ENCODE peak calls at places on chromosomes 1 and 21, in four cellular contexts. S is K562, E is HepG2, V is GM12878. N is an unnamed sample.

GRCh38 chr21:42847051-42847707 is 32.2 kb downstream of the WDR4 start:
- DNase-seq in S (no peak), E (no peak), V (no peak), N (no peak)

GRCh38 chr1:227940791-227941241 is 6.9 kb downstream of the WNT9A start:
- DNase-seq in S (no peak), E (no peak), V (no peak), N (no peak)

GRCh38 chr1:76186617-76187016 is 112.1 kb downstream of the ST6GALNAC3 start:
- DNase-seq in S (no peak), E (no peak), V (no peak), N (no peak)

GRCh38 chr1:157948547-157949152 is 44.8 kb upstream of the KIRREL1 start:
- DNase-seq in S (no peak), E (peak; percentile 13), V (no peak), N (peak; percentile 59)

GRCh38 chr1:113917400-113918082 is 11.6 kb upstream of the HIPK1 start:
- DNase-seq in S (no peak), E (no peak), V (no peak), N (no peak)

GRCh38 chr1:63004868-63005267 is 220.9 kb downstream of the ATG4C start:
- DNase-seq in S (no peak), E (peak; percentile 3), V (no peak), N (peak; percentile 37)

GRCh38 chr21:17780539-17780938 is 38.6 kb downstream of the C21orf91 start:
- DNase-seq in S (no peak), E (no peak), V (peak; percentile 95), N (no peak)

GRCh38 chr1:14968251-14968812 is 185.2 kb upstream of the TMEM51 start:
- DNase-seq in S (no peak), E (no peak), V (no peak), N (no peak)

GRCh38 chr1:211935448-211935970 is 99.8 kb downstream of the INTS7 start:
- DNase-seq in S (no peak), E (no peak), V (peak; percentile 97), N (no peak)

GRCh38 chr1:101410048-101410878 is 173.4 kb downstream of the S1PR1 start:
- DNase-seq in S (no peak), E (no peak), V (peak; percentile 99), N (no peak)

GRCh38 chr21:45111703-45112102 is 37.3 kb downstream of the ADARB1 start:
- DNase-seq in S (no peak), E (no peak), V (no peak), N (no peak)

GRCh38 chr1:220697326-220697725 is 7.2 kb downstream of the C1orf115 start:
- DNase-seq in S (no peak), E (no peak), V (no peak), N (no peak)

GRCh38 chr1:235011599-235012435 is 116.8 kb downstream of the TOMM20 start:
- DNase-seq in S (peak; percentile 74), E (no peak), V (peak; percentile 100), N (no peak)

DNA sequence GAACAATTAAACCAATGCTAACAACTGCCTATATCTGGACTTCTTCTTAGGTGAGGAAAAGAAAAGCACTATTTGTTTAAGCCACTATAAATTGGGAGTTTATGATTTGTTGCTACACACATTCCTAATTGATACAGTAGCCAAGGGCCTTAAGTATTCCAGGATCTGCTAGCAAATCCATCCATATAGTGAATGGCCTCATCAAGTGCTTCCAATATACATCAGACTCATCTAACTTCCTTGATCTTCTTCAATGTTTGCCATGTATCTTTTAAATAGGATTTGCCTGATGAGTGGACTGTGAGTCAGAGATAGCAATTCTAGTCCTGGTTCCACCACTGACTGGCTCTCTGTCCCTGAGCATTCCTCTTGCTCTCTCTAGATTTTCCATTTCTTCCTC is 430.2 kb downstream of the OMA1 start:
- DNase-seq in S (no peak), E (no peak), V (no peak), N (no peak)
- TF ChIP-seq TCF7 in S (no peak), E (no peak), V (no peak), N (no peak)

DNA sequence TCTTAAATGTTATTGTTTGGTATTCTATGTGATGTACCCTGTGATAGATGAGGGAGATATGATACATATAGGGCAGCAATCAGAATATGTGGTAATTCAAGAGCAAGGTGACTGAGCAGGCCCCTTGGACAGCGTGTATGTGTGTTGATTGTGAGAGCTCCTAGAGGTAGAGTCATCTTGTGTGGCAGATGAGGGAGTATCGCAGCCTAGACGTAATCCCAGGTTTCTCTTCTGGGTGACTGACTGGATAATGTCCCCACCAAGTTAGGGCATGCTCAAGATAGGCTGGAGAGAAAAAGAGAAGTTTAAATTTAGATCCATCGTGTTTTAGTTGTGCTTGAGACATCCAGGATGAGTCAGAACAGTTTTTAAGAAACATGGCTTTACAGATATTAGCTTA is 185.3 kb downstream of the ZP4 start:
- DNase-seq in S (no peak), E (no peak), V (no peak), N (no peak)
- TF ChIP-seq TCF7 in S (no peak), E (no peak), V (no peak), N (no peak)

GRCh38 chr1:26234644-26235384 is 814 bp downstream of the CEP85 start:
- DNase-seq in S (peak; percentile 52), E (peak; percentile 6), V (no peak), N (no peak)
- TF ChIP-seq TCF7 in S (no peak), E (no peak), V (no peak), N (no peak)

GRCh38 chr1:119779869-119780356 is 11.2 kb upstream of the HMGCS2 start:
- DNase-seq in S (no peak), E (no peak), V (no peak), N (no peak)
- TF ChIP-seq TCF7 in S (no peak), E (no peak), V (no peak), N (no peak)

GRCh38 chr1:26378088-26378878 is 5.7 kb upstream of the ZNF683 start:
- DNase-seq in S (peak; percentile 99), E (no peak), V (peak; percentile 73), N (no peak)
- TF ChIP-seq TCF7 in S (peak; percentile 82), E (no peak), V (no peak), N (no peak)

DNA sequence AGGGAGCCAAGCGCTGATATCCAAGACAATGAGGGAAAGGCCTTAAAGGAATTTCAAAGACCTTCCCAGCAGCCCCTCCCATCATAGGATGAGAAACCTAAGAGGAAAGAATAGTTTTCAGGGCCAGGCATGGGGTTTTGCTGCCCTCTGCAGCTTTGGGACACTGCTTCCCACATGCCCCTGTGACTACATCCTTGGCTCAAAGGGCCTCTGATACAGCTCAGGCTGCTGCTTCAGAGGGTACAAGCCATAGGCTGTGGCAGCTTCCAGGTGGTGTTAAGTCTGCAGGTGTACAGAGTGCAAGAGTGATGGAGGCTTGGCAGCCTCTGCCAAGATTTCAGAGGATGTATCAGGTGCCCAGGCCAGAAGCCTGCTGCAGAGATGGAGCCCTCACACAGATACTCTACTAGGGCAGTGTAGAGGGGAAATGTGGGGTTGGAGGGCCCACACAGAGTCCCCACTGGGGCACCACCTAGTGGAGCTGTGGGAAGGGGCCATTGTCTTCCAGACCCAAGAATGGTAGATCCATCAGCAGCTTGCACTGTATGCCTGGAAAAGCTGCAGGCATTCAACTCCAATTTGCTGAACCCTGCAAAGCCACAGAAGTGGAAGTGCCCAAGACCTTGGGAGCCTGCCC is 125.8 kb downstream of the SLC45A1 start:
- DNase-seq in S (no peak), E (no peak), V (no peak), N (peak; percentile 73)
- TF ChIP-seq TCF7 in S (no peak), E (no peak), V (no peak), N (no peak)

GRCh38 chr1:61227857-61228557 is 145.6 kb downstream of the NFIA start:
- DNase-seq in S (no peak), E (no peak), V (no peak), N (no peak)
- TF ChIP-seq TCF7 in S (no peak), E (no peak), V (no peak), N (no peak)

DNA sequence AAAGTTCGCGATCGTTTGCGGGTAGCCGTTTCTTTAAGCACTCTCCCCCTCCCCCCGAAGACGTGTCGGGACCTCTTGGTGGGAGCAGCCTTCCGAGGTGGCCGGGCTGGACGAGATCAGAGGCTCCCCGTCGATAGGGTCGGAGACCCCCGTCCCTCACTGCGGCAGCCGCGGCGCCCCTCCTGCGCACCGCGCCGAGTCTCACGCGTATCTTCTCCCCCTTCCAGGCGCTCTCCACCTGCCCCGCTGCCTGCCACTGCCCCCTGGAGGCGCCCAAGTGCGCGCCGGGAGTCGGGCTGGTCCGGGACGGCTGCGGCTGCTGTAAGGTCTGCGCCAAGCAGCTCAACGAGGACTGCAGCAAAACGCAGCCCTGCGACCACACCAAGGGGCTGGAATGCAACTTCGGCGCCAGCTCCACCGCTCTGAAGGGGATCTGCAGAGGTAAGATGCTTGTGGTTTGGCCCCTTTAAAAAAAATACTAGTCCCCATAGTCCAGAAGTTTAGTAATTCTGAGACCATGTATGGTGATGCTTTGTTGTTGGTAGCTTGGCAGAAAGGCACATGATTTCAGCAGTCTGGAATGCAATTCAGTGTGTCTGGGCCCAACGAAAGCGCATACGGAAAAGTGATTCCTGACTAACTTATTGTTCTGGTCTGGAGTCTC is 709 bp downstream of the CCN1 start:
- DNase-seq in S (peak; percentile 77), E (peak; percentile 69), V (no peak), N (peak; percentile 85)
- TF ChIP-seq TCF7 in S (no peak), E (no peak), V (no peak), N (no peak)

GRCh38 chr1:21590116-21590905 is 78.8 kb downstream of the RAP1GAP start:
- DNase-seq in S (no peak), E (no peak), V (no peak), N (no peak)
- TF ChIP-seq TCF7 in S (no peak), E (no peak), V (no peak), N (no peak)

GRCh38 chr1:219506337-219506944 is 106.5 kb downstream of the ZC3H11B start:
- DNase-seq in S (no peak), E (no peak), V (no peak), N (no peak)

GRCh38 chr1:219503549-219503948 is 109.4 kb downstream of the ZC3H11B start:
- DNase-seq in S (no peak), E (no peak), V (no peak), N (no peak)

GRCh38 chr1:219505886-219506285 is 107.0 kb downstream of the ZC3H11B start:
- DNase-seq in S (no peak), E (no peak), V (no peak), N (no peak)

DNA sequence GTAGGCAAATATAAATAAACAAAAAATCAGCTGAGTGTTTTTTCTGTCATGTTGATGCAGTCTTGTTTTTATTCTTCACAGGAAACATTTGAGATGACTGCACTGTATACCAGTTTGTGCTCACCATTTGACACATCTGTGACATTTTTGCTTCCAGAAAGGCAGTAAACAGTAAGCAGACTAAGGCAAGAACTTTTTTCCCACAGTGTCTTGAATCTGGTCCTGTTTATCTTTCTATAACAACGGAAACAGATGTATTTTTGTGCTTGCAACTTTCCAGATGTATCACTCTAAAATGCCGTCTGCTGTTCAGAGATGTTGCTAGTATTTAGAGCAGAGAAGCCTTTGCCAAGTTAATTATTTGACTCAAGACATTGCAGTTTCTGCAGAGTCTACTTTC is 105.5 kb downstream of the ZC3H11B start:
- DNase-seq in S (no peak), E (no peak), V (no peak), N (no peak)
- TF ChIP-seq TCF7 in S (no peak), E (no peak), V (no peak), N (no peak)